ENCODE peak calls at places on chromosomes 6 and 20, in five cellular contexts. A, P, C, Q and S are unnamed samples.
A peak's percentile ranks its signal among the peaks of the same experiment; 100 is the strongest.

GRCh38 chr6:111861321-111861938 is 11.8 kb downstream of the FYN start:
- DNase-seq in C (no peak), Q (no peak), A (no peak), P (no peak), S (no peak)

GRCh38 chr6:150894935-150895686 is 29.6 kb downstream of the MTHFD1L start:
- DNase-seq in C (no peak), A (no peak), Q (peak; percentile 39), P (peak; percentile 13), S (peak; percentile 82)

GRCh38 chr6:170137176-170137891 is 153.5 kb downstream of the DLL1 start:
- DNase-seq in A (no peak), P (no peak), C (peak; percentile 11), Q (peak; percentile 77), S (no peak)

GRCh38 chr6:5231289-5231688 is 29.5 kb downstream of the LYRM4 start:
- DNase-seq in C (no peak), P (no peak), Q (no peak), A (no peak), S (no peak)

GRCh38 chr6:147467891-147468290 is 40.6 kb upstream of the SAMD5 start:
- DNase-seq in A (no peak), C (no peak), P (no peak), Q (no peak), S (no peak)

GRCh38 chr6:149271348-149272340 is 45.9 kb upstream of the TAB2 start:
- DNase-seq in P (no peak), C (no peak), A (peak; percentile 84), Q (peak; percentile 66), S (peak; percentile 13)

GRCh38 chr6:53691667-53692133 is 26.1 kb upstream of the KLHL31 start:
- DNase-seq in A (no peak), C (no peak), Q (no peak), P (no peak), S (no peak)

GRCh38 chr6:132023490-132023889 is 72.3 kb upstream of the CCN2 start:
- DNase-seq in A (no peak), Q (peak; percentile 4), P (peak; percentile 71), C (no peak), S (no peak)

GRCh38 chr20:44967207-44967807 is 995 bp downstream of the STK4 start:
- DNase-seq in A (no peak), Q (peak; percentile 35), C (no peak), P (no peak), S (no peak)

GRCh38 chr20:62914436-62914835 is 11.9 kb downstream of the DIDO1 start:
- DNase-seq in P (no peak), A (no peak), C (no peak), Q (no peak), S (no peak)

GRCh38 chr20:50794181-50794845 is 548 bp upstream of the BCAS4 start:
- DNase-seq in C (no peak), P (peak; percentile 78), Q (no peak), A (peak; percentile 78), S (no peak)

GRCh38 chr6:54282186-54282585 is 26.1 kb upstream of the TINAG start:
- DNase-seq in A (no peak), Q (peak; percentile 95), C (no peak), P (no peak), S (peak; percentile 85)

GRCh38 chr6:3209114-3210023 is 18.1 kb downstream of the TUBB2B start:
- DNase-seq in C (peak; percentile 69), A (no peak), Q (peak; percentile 98), P (peak; percentile 62), S (peak; percentile 96)

GRCh38 chr6:2764610-2765165 is 505 bp upstream of the WRNIP1 start:
- DNase-seq in P (peak; percentile 61), C (peak; percentile 86), Q (peak; percentile 69), A (peak; percentile 87), S (peak; percentile 75)

GRCh38 chr20:62136283-62137091 is 6.7 kb downstream of the PSMA7 start:
- DNase-seq in C (no peak), Q (peak; percentile 73), A (peak; percentile 88), P (peak; percentile 82), S (peak; percentile 76)

GRCh38 chr20:62233684-62234083 is 4.6 kb upstream of the OSBPL2 start:
- DNase-seq in Q (no peak), A (no peak), C (no peak), P (no peak), S (no peak)

GRCh38 chr6:143149771-143150170 is 89.1 kb downstream of the AIG1 start:
- DNase-seq in A (no peak), Q (peak; percentile 65), C (no peak), P (no peak), S (no peak)

GRCh38 chr20:59082077-59082740 is 39.6 kb upstream of the PRELID3B start:
- DNase-seq in Q (peak; percentile 17), P (no peak), C (no peak), A (no peak), S (no peak)
- TF ChIP-seq CTCF in Q (peak; percentile 47), P (peak; percentile 48), C (no peak), A (no peak), S (peak; percentile 35)

DNA sequence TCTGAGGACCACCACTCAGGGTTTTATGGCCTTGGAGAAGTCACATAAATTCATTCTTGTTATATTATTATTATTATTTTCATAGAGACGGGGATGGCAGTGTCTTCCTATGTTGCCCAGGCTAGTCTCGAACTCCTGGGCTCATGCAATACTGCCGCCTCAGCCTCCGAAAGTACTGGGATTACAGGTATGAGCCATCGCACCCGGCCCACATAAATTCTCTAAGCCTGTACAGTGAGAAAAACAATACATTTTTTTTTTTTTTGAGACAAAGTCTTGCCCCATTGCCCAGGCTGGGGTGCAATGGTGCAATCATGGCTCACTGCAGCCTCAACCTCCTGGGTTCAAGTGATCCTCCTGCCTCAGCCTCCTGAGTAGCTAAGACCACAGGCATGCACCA is 753 bp upstream of the FASTKD5 start:
- DNase-seq in C (no peak), Q (no peak), P (no peak), A (no peak), S (no peak)
- H3K4me3 ChIP-seq in C (peak overlapping the region; percentile 84), Q (no peak overlapping the region), P (peak overlapping the region; percentile 82), A (peak overlapping the region; percentile 89), S (peak overlapping the region; percentile 76)

GRCh38 chr6:63636516-63636968 is 940 bp downstream of the PHF3 start:
- DNase-seq in P (peak; percentile 62), Q (peak; percentile 38), C (no peak), A (peak; percentile 87), S (peak; percentile 40)

GRCh38 chr6:63635563-63636515 is at the start of gene PHF3:
- DNase-seq in C (peak; percentile 87), P (peak; percentile 97), Q (peak; percentile 83), A (peak; percentile 97), S (peak; percentile 91)

GRCh38 chr6:63640062-63640461 is 4.5 kb downstream of the PHF3 start:
- DNase-seq in A (no peak), C (no peak), Q (peak; percentile 91), P (no peak), S (peak; percentile 42)

GRCh38 chr6:63635165-63635562 is 438 bp upstream of the PHF3 start:
- DNase-seq in Q (no peak), P (peak; percentile 55), C (no peak), A (no peak), S (no peak)

DNA sequence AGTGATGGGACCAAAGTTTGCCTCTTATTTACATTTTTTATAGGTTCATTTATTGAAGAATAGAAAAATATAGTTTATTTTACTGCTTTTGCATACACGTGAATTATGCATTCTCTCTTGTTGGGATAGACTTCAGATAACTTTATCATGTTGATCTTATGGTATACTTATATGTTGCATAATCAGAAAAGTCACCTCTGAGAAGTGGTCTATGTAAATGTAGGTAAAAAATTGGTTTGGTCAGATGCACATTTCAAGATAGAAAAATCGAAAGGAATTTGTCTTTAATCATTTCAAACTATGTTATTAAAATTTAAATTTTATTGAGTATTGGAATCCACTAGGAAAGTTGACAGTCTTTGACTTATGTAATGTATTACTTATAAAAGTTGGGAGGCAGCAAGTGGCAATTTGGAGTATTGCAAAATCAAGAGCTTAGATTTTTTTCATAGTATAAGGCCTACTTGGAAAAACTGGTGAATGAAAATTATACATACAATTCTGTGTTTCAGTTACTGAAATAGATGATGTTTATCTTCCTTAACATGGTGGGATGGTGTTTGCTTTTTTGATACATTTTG is 2.4 kb downstream of the PHF3 start:
- DNase-seq in A (no peak), C (no peak), P (no peak), Q (no peak), S (no peak)
- TF ChIP-seq CTCF in A (no peak), C (no peak), P (no peak), Q (no peak), S (no peak)

DNA sequence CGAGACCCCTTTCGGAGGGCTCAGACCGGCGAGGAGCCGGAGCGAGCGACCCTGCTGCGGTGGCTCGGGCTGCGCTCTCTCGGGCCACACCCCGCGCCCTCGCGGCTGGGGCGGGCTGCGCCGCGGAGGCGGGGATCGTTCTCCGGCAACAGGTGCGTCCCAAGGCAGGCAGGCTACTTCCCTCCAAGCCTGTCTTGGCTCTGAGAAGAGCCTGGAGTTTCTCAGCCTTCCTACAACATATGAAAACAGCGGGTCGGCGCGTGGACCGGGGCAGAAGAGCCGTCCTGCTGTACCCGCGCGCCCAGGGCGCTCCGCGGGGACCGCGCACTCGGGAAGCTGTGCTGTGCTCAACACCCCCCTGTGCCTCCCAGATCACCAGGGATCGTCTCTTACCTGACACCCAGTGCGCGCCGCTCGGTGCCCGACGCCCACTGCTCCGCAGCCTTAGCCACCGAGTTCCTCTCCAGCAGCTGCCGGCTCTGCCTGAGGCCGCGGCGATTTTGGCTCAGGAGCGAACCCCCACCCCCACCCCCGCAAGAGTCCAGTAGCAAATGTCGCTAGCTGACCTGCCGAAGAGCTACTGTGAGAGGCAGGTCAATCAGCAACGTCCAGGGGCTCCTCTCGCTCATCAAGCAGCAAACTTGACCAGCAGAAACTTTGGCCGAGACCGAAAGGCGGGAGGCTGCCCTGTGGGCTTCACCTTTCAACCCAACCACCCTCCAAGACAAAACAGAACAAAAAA is 3.7 kb upstream of the OLIG3 start:
- DNase-seq in P (peak; percentile 58), C (peak; percentile 77), Q (no peak), A (no peak), S (no peak)
- H3K4me3 ChIP-seq in P (peak overlapping the region; percentile 27), C (peak overlapping the region; percentile 61), Q (no peak overlapping the region), A (peak overlapping the region; percentile 0), S (no peak overlapping the region)

DNA sequence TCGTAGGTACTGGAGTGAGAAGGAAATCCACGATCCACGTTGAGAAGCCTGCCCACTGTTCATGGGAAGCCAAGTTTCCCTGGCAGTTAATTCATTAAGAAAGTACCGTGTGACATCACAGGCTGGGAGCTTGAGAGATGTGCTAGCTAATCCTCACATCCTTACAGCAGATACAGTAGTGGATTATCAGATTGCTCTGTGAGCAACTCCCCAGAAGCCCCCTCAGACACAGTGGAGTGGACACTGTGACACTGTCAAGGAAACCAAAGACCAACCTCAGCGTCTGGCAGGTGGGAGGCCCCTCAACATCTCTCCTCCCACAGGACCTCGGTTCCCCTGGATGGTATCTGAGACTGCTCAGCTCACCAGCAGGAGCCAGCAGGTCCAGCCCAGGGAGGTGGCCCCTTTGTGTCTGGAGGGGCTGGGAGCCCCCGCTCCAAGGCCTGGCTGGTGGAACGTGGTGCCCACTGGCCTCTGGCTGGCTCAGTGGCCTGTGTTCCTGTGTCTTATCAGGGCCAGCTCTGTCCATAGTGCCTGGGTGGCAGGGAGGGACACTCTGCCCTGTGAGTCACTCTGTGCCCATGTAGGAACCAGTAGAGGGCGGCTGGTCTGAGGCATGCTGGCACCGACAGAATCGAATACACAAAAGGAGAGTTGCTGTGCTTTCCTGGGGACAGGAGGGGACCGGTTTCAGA is 7.2 kb downstream of the PYGB start:
- DNase-seq in P (no peak), Q (no peak), A (no peak), C (no peak), S (no peak)
- TF ChIP-seq CTCF in P (no peak), Q (no peak), A (no peak), C (no peak), S (no peak)